ENCODE peak calls at places on chromosomes 1 and 21, in seven cellular contexts. L, N, F, P, D, U and O are unnamed samples.

GRCh38 chr1:165481820-165482532 is 37.0 kb upstream of the RXRG start:
- DNase-seq in N (no peak), U (no peak), D (peak; percentile 84), L (peak; percentile 47), F (peak; percentile 28), P (peak; percentile 3), O (no peak)

GRCh38 chr1:63828322-63829044 is 54.7 kb downstream of the ROR1 start:
- DNase-seq in F (no peak), L (no peak), D (no peak), P (no peak), N (no peak), U (no peak), O (no peak)

GRCh38 chr1:44894591-44894990 is 51.5 kb upstream of the PTCH2 start:
- DNase-seq in L (no peak), F (no peak), U (no peak), N (no peak), D (peak; percentile 97), P (no peak), O (no peak)

GRCh38 chr21:32807717-32808380 is 36.3 kb upstream of the PAXBP1 start:
- DNase-seq in P (no peak), D (peak; percentile 38), F (no peak), L (no peak), U (no peak), N (no peak), O (no peak)

GRCh38 chr1:184801503-184801902 is 46.8 kb upstream of the EDEM3 start:
- DNase-seq in N (no peak), P (no peak), D (peak; percentile 83), F (no peak), U (no peak), L (no peak), O (no peak)

GRCh38 chr1:16980473-16981268 is at the start of gene MFAP2:
- DNase-seq in U (no peak), D (no peak), L (no peak), F (no peak), N (no peak), P (no peak), O (no peak)

GRCh38 chr1:67713071-67713806 is 28.2 kb downstream of the GADD45A start:
- DNase-seq in P (no peak), N (peak; percentile 61), D (peak; percentile 91), F (peak; percentile 86), U (no peak), L (peak; percentile 23), O (peak; percentile 45)

GRCh38 chr1:215263636-215264035 is 181.1 kb downstream of the KCNK2 start:
- DNase-seq in P (no peak), N (no peak), D (no peak), F (no peak), U (no peak), L (no peak), O (no peak)

GRCh38 chr1:231761747-231762541 is 135.4 kb downstream of the DISC1 start:
- DNase-seq in U (no peak), D (no peak), L (no peak), F (no peak), P (no peak), N (no peak), O (no peak)

GRCh38 chr1:178739285-178740045 is 14.4 kb downstream of the RALGPS2 start:
- DNase-seq in L (no peak), N (no peak), P (no peak), F (no peak), D (peak; percentile 81), U (no peak), O (no peak)

GRCh38 chr21:37071561-37072238 is 1.2 kb downstream of the PIGP start:
- DNase-seq in F (no peak), P (no peak), D (peak; percentile 77), N (peak; percentile 26), U (no peak), L (peak; percentile 23), O (no peak)

GRCh38 chr1:200776949-200777348 is 38.3 kb downstream of the CAMSAP2 start:
- DNase-seq in D (peak; percentile 47), U (no peak), P (no peak), N (peak; percentile 38), L (no peak), F (no peak), O (peak; percentile 5)

GRCh38 chr1:188769181-188769580 is 1708.5 kb downstream of the BRINP3 start:
- DNase-seq in P (no peak), N (no peak), U (no peak), L (no peak), D (no peak), F (no peak), O (no peak)

GRCh38 chr1:209672705-209673630 is 2.2 kb upstream of the G0S2 start:
- DNase-seq in D (no peak), F (no peak), P (no peak), L (no peak), N (no peak), U (peak; percentile 90), O (no peak)

GRCh38 chr1:47212636-47213229 is 19.3 kb downstream of the TAL1 start:
- DNase-seq in N (no peak), U (no peak), F (no peak), D (no peak), P (no peak), L (no peak), O (no peak)

GRCh38 chr1:47210666-47211065 is 20.8 kb upstream of the PDZK1IP1 start:
- DNase-seq in P (no peak), F (no peak), D (no peak), U (no peak), N (no peak), L (no peak), O (no peak)

GRCh38 chr1:47213230-47213676 is 18.8 kb downstream of the TAL1 start:
- DNase-seq in N (peak; percentile 65), U (no peak), D (no peak), F (no peak), P (no peak), L (no peak), O (no peak)

GRCh38 chr1:47209725-47210330 is 20.0 kb upstream of the PDZK1IP1 start:
- DNase-seq in F (no peak), P (no peak), L (no peak), U (no peak), D (no peak), N (no peak), O (no peak)

DNA sequence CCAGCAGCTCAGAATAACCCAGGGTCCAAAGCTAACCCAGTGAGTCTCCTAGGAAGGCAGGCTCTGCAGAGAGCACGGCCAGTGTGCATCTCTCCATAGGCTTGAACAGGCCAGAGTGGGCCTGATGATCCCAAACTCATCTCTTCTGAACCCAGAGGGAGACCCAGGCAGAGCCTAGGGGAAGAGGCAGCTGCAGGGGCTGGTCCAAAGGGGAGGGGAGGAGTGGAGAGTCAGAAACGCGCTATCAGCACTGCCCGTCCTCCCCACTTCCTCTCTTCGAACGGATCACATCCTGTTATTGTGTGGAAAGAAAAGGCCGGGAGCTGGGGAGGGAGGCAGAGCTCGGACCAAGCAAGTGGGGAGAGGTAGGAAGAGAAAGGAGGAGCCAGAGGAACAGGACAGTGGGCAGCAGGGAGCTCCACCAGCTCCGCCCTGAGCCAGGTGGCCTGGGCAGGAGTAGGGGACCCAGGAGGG is 20.2 kb downstream of the TAL1 start:
- DNase-seq in U (no peak), F (no peak), N (peak; percentile 69), L (no peak), D (no peak), P (no peak), O (no peak)
- TF ChIP-seq CEBPB in U (no peak), F (no peak), N (no peak), L (no peak), D (no peak), P (no peak), O (no peak)

DNA sequence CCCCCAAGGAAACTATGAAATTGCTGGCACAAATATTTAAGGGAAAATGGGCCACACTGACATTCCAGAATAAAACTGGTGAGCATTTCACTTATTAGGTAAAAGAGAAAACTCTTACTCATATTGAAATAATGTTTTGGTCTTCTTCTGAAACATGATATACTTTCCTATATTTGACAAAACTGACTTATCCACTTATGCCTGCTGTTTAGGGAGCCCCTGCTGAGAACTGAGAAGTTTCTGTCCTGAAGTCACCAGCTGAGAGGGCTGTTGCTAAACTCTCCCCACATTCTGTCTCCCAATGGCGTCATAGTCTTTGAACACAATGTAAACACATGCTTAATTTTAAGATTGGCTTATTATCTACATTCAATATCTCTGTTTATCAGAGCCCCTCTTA is 46.8 kb upstream of the ZC3H11B start:
- DNase-seq in U (no peak), L (no peak), N (no peak), D (peak; percentile 80), F (no peak), P (no peak), O (no peak)
- TF ChIP-seq CEBPB in U (no peak), L (peak; percentile 23), N (no peak), D (peak; percentile 58), F (no peak), P (no peak), O (no peak)

DNA sequence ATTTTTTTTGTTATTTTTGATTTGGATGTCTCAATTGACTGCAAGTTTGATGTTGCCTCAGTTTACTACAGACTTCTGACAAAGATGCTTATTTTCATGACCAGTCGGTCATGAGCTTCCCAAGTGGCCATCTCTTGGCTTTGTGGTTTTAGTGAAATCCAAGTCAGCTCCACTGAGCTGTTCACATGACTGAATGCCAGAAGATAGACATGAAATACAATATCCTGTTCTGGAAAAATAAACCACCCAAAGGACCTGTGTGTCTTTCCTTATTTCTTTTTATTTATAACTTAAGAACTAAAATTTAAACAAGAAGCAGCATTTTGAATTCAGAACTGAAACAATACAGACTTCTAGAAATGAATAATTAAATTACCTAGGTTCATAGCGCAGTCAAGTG is 89.3 kb downstream of the HMCN1 start:
- DNase-seq in P (no peak), D (peak; percentile 61), U (no peak), N (no peak), L (no peak), F (no peak), O (no peak)
- TF ChIP-seq CEBPB in P (no peak), D (no peak), U (no peak), N (no peak), L (no peak), F (no peak), O (no peak)

GRCh38 chr1:245693116-245693515 is 538.3 kb downstream of the KIF26B start:
- DNase-seq in D (no peak), U (no peak), L (no peak), F (no peak), P (no peak), N (no peak), O (no peak)

GRCh38 chr1:245691897-245692296 is 537.1 kb downstream of the KIF26B start:
- DNase-seq in F (no peak), D (no peak), U (no peak), N (no peak), L (no peak), P (no peak), O (no peak)

GRCh38 chr1:245692318-245692717 is 537.5 kb downstream of the KIF26B start:
- DNase-seq in P (no peak), D (no peak), U (no peak), L (no peak), F (no peak), N (no peak), O (no peak)

GRCh38 chr1:245690153-245690552 is 535.4 kb downstream of the KIF26B start:
- DNase-seq in N (no peak), U (no peak), P (no peak), F (no peak), L (no peak), D (peak; percentile 9), O (no peak)

DNA sequence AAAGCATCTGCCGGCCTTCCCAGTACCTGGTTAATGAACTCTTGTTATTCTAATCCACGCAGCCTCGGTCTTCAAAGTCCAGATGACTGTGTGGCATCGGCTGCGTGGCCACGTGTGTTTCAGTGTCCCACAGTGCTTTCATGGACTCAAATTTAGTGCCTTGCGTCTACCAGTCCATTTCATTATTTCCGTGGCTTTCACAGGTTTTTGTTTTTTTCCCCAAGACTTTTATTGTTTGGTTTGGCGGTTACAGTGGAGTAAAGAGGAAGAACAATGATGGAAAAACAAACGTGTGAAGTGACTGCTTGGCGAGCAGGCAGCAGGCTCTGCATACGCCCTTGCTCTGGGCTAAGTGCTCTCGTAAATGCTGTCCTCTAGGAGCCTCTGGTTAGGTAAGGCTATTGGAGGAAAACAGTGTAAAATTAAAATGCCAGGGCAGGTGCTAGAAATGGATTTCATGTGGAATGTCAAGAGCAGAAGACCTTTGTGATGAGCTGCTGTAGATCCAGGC is 536.2 kb downstream of the KIF26B start:
- DNase-seq in F (no peak), U (no peak), D (no peak), L (no peak), P (no peak), N (no peak), O (no peak)
- TF ChIP-seq CEBPB in F (no peak), U (no peak), D (no peak), L (no peak), P (no peak), N (no peak), O (no peak)